ENCODE peak calls at places on chromosome 17, in five cellular contexts. G is tibial artery, D is uterus, K is transverse colon, S is mucosa of descending colon. Y is an unnamed sample. For H3K4me1, the result is how much of the 10 kb centered on the place peaks cover.

GRCh38 chr17:2070241-2071023 is 15.5 kb downstream of the HIC1 start:
- DNase-seq in D (no peak), K (no peak), S (no peak), G (no peak), Y (no peak)

GRCh38 chr17:5769936-5770335 is 185.6 kb upstream of the NLRP1 start:
- DNase-seq in K (no peak), S (no peak), D (no peak), G (no peak), Y (no peak)

GRCh38 chr17:36849871-36850348 is 87.4 kb upstream of the LHX1 start:
- DNase-seq in D (no peak), S (no peak), G (no peak), K (no peak), Y (peak)

GRCh38 chr17:61744804-61745203 is 118.5 kb downstream of the BRIP1 start:
- DNase-seq in D (no peak), S (no peak), G (no peak), K (no peak), Y (no peak)

GRCh38 chr17:32723310-32723955 is 153.5 kb downstream of the MYO1D start:
- DNase-seq in G (no peak), S (no peak), D (no peak), K (no peak), Y (no peak)

GRCh38 chr17:39599665-39600468 is 7.9 kb downstream of the NEUROD2 start:
- DNase-seq in K (no peak), G (no peak), D (no peak), S (no peak), Y (no peak)

GRCh38 chr17:7224661-7225111 is 4.9 kb downstream of the ACADVL start:
- DNase-seq in S (no peak), G (no peak), D (no peak), K (no peak), Y (no peak)

GRCh38 chr17:75539969-75540729 is 14.7 kb downstream of the LLGL2 start:
- DNase-seq in K (no peak), G (no peak), D (no peak), S (no peak), Y (no peak)

GRCh38 chr17:40551874-40552768 is 13.2 kb downstream of the CCR7 start:
- DNase-seq in D (peak), S (peak), K (peak), G (peak), Y (peak)

GRCh38 chr17:65536573-65537342 is 24.7 kb downstream of the AXIN2 start:
- DNase-seq in G (no peak), K (no peak), D (no peak), S (no peak), Y (no peak)

GRCh38 chr17:57099165-57099564 is 14.1 kb downstream of the AKAP1 start:
- DNase-seq in D (no peak), S (no peak), K (no peak), G (no peak), Y (no peak)

GRCh38 chr17:82963104-82963950 is 116.1 kb upstream of the METRNL start:
- DNase-seq in S (peak), K (peak), G (peak), D (peak), Y (no peak)

GRCh38 chr17:324151-324571 is 28.4 kb downstream of the RPH3AL start:
- DNase-seq in G (peak), K (no peak), S (no peak), D (no peak), Y (no peak)

GRCh38 chr17:38751144-38751802 is 1.3 kb upstream of the PSMB3 start:
- DNase-seq in D (no peak), S (peak), G (no peak), K (no peak), Y (no peak)

GRCh38 chr17:57255776-57256681 is at the start of gene MSI2:
- DNase-seq in S (peak), K (peak), D (peak), G (peak), Y (no peak)

GRCh38 chr17:45261577-45262515 is at the start of gene SPATA32:
- DNase-seq in G (peak), K (peak), D (peak), S (peak), Y (no peak)

GRCh38 chr17:32609085-32609484 is 122.3 kb downstream of the CDK5R1 start:
- DNase-seq in S (peak), K (peak), G (no peak), D (no peak), Y (peak)

GRCh38 chr17:82497483-82498405 is 21.8 kb upstream of the FOXK2 start:
- DNase-seq in S (peak), D (peak), G (peak), K (peak), Y (no peak)

GRCh38 chr17:69870751-69871199 is 204.2 kb upstream of the KCNJ16 start:
- DNase-seq in D (no peak), S (no peak), G (no peak), K (no peak), Y (no peak)

GRCh38 chr17:80645706-80646325 is 101.2 kb downstream of the RPTOR start:
- DNase-seq in K (no peak), G (no peak), D (no peak), S (no peak), Y (no peak)

GRCh38 chr17:82754297-82755208 is 2.7 kb downstream of the TBCD start:
- DNase-seq in S (peak), D (no peak), G (no peak), K (peak), Y (no peak)

GRCh38 chr17:44004761-44005526 is 522 bp downstream of the NAGS start:
- DNase-seq in D (peak), G (no peak), K (peak), S (peak), Y (no peak)

GRCh38 chr17:38454528-38454927 is 26.3 kb downstream of the ARHGAP23 start:
- DNase-seq in S (peak), D (peak), G (peak), K (peak), Y (peak)

GRCh38 chr17:76384987-76385891 is 830 bp downstream of the SPHK1 start:
- DNase-seq in G (peak), S (peak), K (peak), D (peak), Y (no peak)

GRCh38 chr17:59752922-59753321 is 45.5 kb downstream of the VMP1 start:
- DNase-seq in K (no peak), G (no peak), D (no peak), S (no peak), Y (no peak)

GRCh38 chr17:44387773-44388172 is 1.7 kb downstream of the ITGA2B start:
- DNase-seq in S (no peak), D (no peak), G (no peak), K (no peak), Y (no peak)

GRCh38 chr17:65630502-65630901 is 69.1 kb upstream of the AXIN2 start:
- DNase-seq in K (no peak), D (no peak), G (no peak), S (no peak), Y (no peak)

GRCh38 chr17:1629647-1630310 is 1.1 kb upstream of the SLC43A2 start:
- DNase-seq in G (peak), D (no peak), K (peak), S (peak), Y (no peak)

GRCh38 chr17:81480140-81480917 is 32.3 kb downstream of the ACTG1 start:
- DNase-seq in D (no peak), K (no peak), G (peak), S (no peak), Y (no peak)

GRCh38 chr17:17788967-17789366 is 47.8 kb downstream of the SREBF1 start:
- DNase-seq in G (no peak), K (no peak), D (no peak), S (no peak), Y (no peak)
- H3K4me1 ChIP-seq in G (under half), K (half or more), D (under half), S (under half), Y (half or more)

GRCh38 chr17:79547586-79547985 is 63.3 kb downstream of the RBFOX3 start:
- DNase-seq in S (no peak), G (no peak), K (no peak), D (no peak), Y (no peak)
- TF ChIP-seq CTCF in S (no peak), G (no peak), K (no peak), D (no peak), Y (no peak)

GRCh38 chr17:78345791-78346494 is 13.9 kb downstream of the SOCS3 start:
- DNase-seq in S (no peak), D (no peak), K (no peak), G (no peak), Y (no peak)

GRCh38 chr17:78346605-78347250 is 13.1 kb downstream of the SOCS3 start:
- DNase-seq in D (no peak), K (no peak), S (no peak), G (no peak), Y (no peak)

GRCh38 chr17:78344666-78345065 is 15.2 kb downstream of the SOCS3 start:
- DNase-seq in D (no peak), G (no peak), K (no peak), S (no peak), Y (no peak)

GRCh38 chr17:78343433-78344201 is 16.3 kb downstream of the SOCS3 start:
- DNase-seq in K (peak), D (no peak), S (peak), G (no peak), Y (no peak)

GRCh38 chr17:78345172-78345571 is 14.7 kb downstream of the SOCS3 start:
- DNase-seq in D (no peak), K (no peak), S (no peak), G (no peak), Y (no peak)
- H3K4me1 ChIP-seq in D (under half), K (under half), S (under half), G (under half), Y (half or more)

GRCh38 chr17:9465216-9465921 is 110.3 kb downstream of the STX8 start:
- DNase-seq in S (no peak), D (no peak), G (peak), K (no peak), Y (no peak)

GRCh38 chr17:9470171-9470570 is 105.4 kb downstream of the STX8 start:
- DNase-seq in K (no peak), G (no peak), S (peak), D (no peak), Y (no peak)

GRCh38 chr17:9468532-9468931 is 107.1 kb downstream of the STX8 start:
- DNase-seq in S (no peak), G (no peak), K (no peak), D (no peak), Y (no peak)

GRCh38 chr17:9468937-9469336 is 106.7 kb downstream of the STX8 start:
- DNase-seq in S (no peak), D (no peak), G (no peak), K (no peak), Y (no peak)

DNA sequence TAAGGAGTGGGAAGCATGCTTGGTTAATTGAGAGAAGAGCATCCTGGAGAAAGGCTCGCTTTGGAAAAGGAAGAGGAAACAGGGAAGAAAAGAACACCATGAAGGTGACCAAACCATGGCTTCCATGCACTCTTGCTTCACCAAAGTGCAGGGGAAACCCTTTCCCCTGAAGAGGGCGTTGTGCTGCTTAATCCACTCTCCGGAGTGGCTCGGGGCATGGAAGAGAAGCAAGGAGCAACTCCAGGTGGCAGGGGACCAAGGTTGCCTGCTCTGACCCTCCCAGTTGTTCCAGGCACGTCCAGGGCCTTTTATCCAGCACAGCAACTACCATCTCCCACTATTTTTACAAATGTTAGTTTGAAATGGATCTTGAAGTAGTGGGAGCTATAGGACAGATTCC is 108.1 kb downstream of the STX8 start:
- DNase-seq in S (no peak), G (no peak), D (no peak), K (no peak), Y (no peak)
- TF ChIP-seq CTCF in S (no peak), G (no peak), D (no peak), K (no peak), Y (no peak)

DNA sequence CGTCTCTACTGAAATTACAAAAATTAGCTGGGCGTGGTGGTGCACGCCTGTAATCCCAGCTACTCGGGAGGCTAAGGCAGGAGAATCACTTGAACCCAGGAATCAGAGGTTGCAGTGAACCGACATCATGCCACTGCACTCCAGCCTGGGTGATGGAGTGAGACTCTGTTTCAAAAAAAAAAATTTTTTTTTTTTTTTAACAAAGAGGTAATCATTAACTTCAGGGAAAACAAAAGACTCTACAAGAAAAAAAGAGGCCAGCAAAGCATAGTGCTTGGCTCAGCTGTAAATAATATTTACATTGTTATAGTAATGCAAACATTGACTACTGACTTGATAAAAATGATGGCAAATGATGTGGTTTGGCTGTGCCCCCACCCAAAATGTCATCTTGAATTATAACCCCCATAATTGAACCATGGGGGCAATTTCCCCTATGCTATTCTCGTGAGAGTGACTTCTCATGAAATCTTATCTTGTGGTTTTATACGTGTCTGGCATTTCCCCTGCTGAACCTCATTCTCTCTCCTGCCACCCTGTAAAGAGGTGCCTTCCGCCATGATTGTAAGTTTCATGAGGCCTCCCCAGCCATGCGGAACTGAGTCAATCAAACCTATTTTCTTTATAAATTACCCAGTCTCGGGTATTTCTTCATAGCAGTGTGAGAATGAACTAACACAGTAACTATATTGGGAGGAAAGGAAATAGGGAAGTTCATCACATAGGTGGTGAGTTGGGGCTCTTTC is 12.7 kb upstream of the SSTR2 start:
- DNase-seq in G (no peak), D (no peak), S (no peak), K (no peak), Y (no peak)
- H3K4me1 ChIP-seq in G (under half), D (under half), S (under half), K (under half), Y (under half)

GRCh38 chr17:42564815-42565522 is 1.9 kb upstream of the MLX start:
- DNase-seq in D (no peak), K (no peak), S (no peak), G (no peak), Y (no peak)

GRCh38 chr17:42563950-42564349 is 2.0 kb downstream of the COASY start:
- DNase-seq in K (no peak), S (no peak), D (no peak), G (no peak), Y (no peak)

GRCh38 chr17:42561908-42562844 is at the start of gene COASY:
- DNase-seq in D (peak), K (peak), S (peak), G (peak), Y (peak)

GRCh38 chr17:42563543-42563942 is 1.6 kb downstream of the COASY start:
- DNase-seq in G (no peak), K (peak), S (no peak), D (no peak), Y (no peak)

GRCh38 chr17:42562845-42563509 is 1.0 kb downstream of the COASY start:
- DNase-seq in G (no peak), D (no peak), K (no peak), S (no peak), Y (no peak)
- TF ChIP-seq CTCF in G (no peak), D (no peak), K (no peak), S (no peak), Y (no peak)